ENCODE peak calls at places on chromosome 11, in seven cellular contexts. P, R, Q, X, Z, L and M are unnamed samples.

GRCh38 chr11:76041208-76041607 is 165.1 kb downstream of the WNT11 start:
- DNase-seq in R (no peak), P (no peak), Z (no peak), X (no peak), Q (no peak), L (no peak), M (no peak)

GRCh38 chr11:30364139-30364875 is 41.4 kb downstream of the ARL14EP start:
- DNase-seq in P (no peak), Z (no peak), X (no peak), L (no peak), Q (no peak), R (no peak), M (no peak)

GRCh38 chr11:106958506-106959248 is 59.6 kb downstream of the GUCY1A2 start:
- DNase-seq in R (no peak), Q (no peak), L (no peak), Z (no peak), P (no peak), X (no peak), M (no peak)

GRCh38 chr11:65113361-65113756 is 1.7 kb downstream of the TM7SF2 start:
- DNase-seq in P (no peak), Z (no peak), R (peak; percentile 75), Q (no peak), X (no peak), L (no peak), M (no peak)

GRCh38 chr11:11818529-11819121 is 23.1 kb upstream of the USP47 start:
- DNase-seq in L (no peak), Z (no peak), R (no peak), P (no peak), Q (no peak), X (no peak), M (no peak)

GRCh38 chr11:119029340-119030028 is 1.2 kb downstream of the SLC37A4 start:
- DNase-seq in P (no peak), X (no peak), Z (peak; percentile 19), L (no peak), Q (peak; percentile 80), R (no peak), M (peak; percentile 40)

GRCh38 chr11:73099512-73100266 is 42.4 kb downstream of the FCHSD2 start:
- DNase-seq in X (no peak), Z (no peak), Q (no peak), R (no peak), P (no peak), L (no peak), M (no peak)

GRCh38 chr11:96130061-96130460 is 206.2 kb upstream of the MTMR2 start:
- DNase-seq in Z (no peak), L (no peak), P (no peak), R (no peak), Q (no peak), X (no peak), M (no peak)

GRCh38 chr11:36023922-36024321 is 80.1 kb downstream of the LDLRAD3 start:
- DNase-seq in Z (no peak), R (no peak), P (peak; percentile 53), Q (no peak), L (no peak), X (no peak), M (no peak)

GRCh38 chr11:58575377-58576020 is at the start of gene LPXN:
- DNase-seq in X (no peak), R (no peak), P (peak; percentile 81), Q (no peak), L (no peak), Z (no peak), M (no peak)

GRCh38 chr11:3655548-3655947 is 10.6 kb downstream of the ART1 start:
- DNase-seq in R (no peak), P (no peak), X (no peak), L (no peak), Q (no peak), Z (no peak), M (no peak)

GRCh38 chr11:35142481-35143207 is 3.7 kb downstream of the CD44 start:
- DNase-seq in R (no peak), X (no peak), Q (no peak), L (no peak), P (peak; percentile 80), Z (no peak), M (no peak)

GRCh38 chr11:31810779-31811647 is at the start of gene PAX6:
- DNase-seq in L (no peak), P (peak; percentile 28), Q (peak; percentile 51), Z (peak; percentile 56), X (no peak), R (no peak), M (peak; percentile 94)

GRCh38 chr11:27720277-27720830 is 20.1 kb upstream of the BDNF start:
- DNase-seq in R (no peak), L (no peak), P (peak; percentile 54), Q (peak; percentile 28), Z (no peak), X (no peak), M (peak; percentile 14)